ENCODE peak calls at places on chromosomes 3 and 15, in eight cellular contexts. F is GM23248, P is osteoblast, O is A549, M is IMR-90, S is HCT116, L is neuronal stem cell, D is neural progenitor cell. E is an unnamed sample.

GRCh38 chr15:68822818-68823217 is 2.1 kb upstream of the ANP32A start:
- DNase-seq in P (no peak), F (no peak), L (no peak), O (no peak), M (no peak), S (no peak), D (peak; percentile 37), E (no peak)

GRCh38 chr15:40349163-40349562 is 1.7 kb upstream of the PHGR1 start:
- DNase-seq in O (no peak), S (no peak), F (no peak), D (no peak), P (no peak), M (no peak), L (no peak), E (no peak)

GRCh38 chr3:9727041-9727595 is 4.4 kb upstream of the BRPF1 start:
- DNase-seq in M (no peak), O (peak; percentile 75), D (peak; percentile 69), F (peak; percentile 30), P (no peak), L (no peak), S (peak; percentile 48), E (no peak)

GRCh38 chr3:46480481-46481195 is 15.9 kb upstream of the LTF start:
- DNase-seq in S (no peak), L (no peak), M (no peak), F (no peak), O (no peak), P (no peak), D (no peak), E (no peak)

GRCh38 chr3:65033577-65033976 is 345.8 kb upstream of the ADAMTS9 start:
- DNase-seq in S (no peak), P (no peak), D (no peak), F (peak; percentile 7), O (no peak), M (no peak), L (no peak), E (no peak)

GRCh38 chr15:56871180-56871579 is 47.3 kb upstream of the TCF12 start:
- DNase-seq in O (peak; percentile 53), S (peak; percentile 12), L (no peak), M (peak; percentile 86), D (no peak), F (peak; percentile 79), P (no peak), E (peak; percentile 88)

GRCh38 chr3:175932586-175932985 is 1073.5 kb downstream of the NAALADL2 start:
- DNase-seq in F (peak; percentile 15), D (no peak), O (no peak), S (no peak), P (no peak), L (no peak), M (peak; percentile 6), E (peak; percentile 34)

GRCh38 chr3:73625124-73625665 is 454 bp upstream of the PDZRN3 start:
- DNase-seq in O (no peak), S (no peak), P (peak; percentile 92), M (peak; percentile 72), L (peak; percentile 45), D (peak; percentile 61), F (peak; percentile 86), E (peak; percentile 27)

GRCh38 chr3:26145769-26146168 is 355.9 kb downstream of the OXSM start:
- DNase-seq in D (no peak), O (no peak), S (no peak), L (no peak), P (no peak), F (no peak), M (no peak), E (no peak)

GRCh38 chr3:128316456-128316855 is 150.2 kb downstream of the DNAJB8 start:
- DNase-seq in S (no peak), O (no peak), P (no peak), F (peak; percentile 34), L (no peak), M (no peak), D (no peak), E (no peak)

GRCh38 chr3:58518304-58518789 is 18.6 kb downstream of the ACOX2 start:
- DNase-seq in S (no peak), M (no peak), D (peak; percentile 58), F (no peak), O (no peak), P (no peak), L (no peak), E (no peak)

GRCh38 chr3:129525341-129525968 is 3.0 kb upstream of the RHO start:
- DNase-seq in F (peak; percentile 90), D (no peak), S (no peak), P (peak; percentile 98), M (peak; percentile 79), O (no peak), L (no peak), E (peak; percentile 30)

GRCh38 chr15:65069179-65069578 is 1.4 kb upstream of the RASL12 start:
- DNase-seq in O (no peak), D (no peak), L (no peak), F (peak; percentile 97), S (no peak), P (peak; percentile 96), M (peak; percentile 99), E (peak; percentile 94)

GRCh38 chr3:38578551-38578950 is 70.9 kb downstream of the SCN5A start:
- DNase-seq in P (no peak), F (no peak), D (no peak), O (no peak), M (no peak), L (no peak), S (no peak), E (no peak)

GRCh38 chr15:81843226-81843625 is 202.6 kb downstream of the MEX3B start:
- DNase-seq in P (no peak), O (no peak), M (no peak), L (no peak), F (no peak), D (no peak), S (no peak), E (no peak)

GRCh38 chr3:132553811-132554210 is 43.3 kb upstream of the ACKR4 start:
- DNase-seq in L (no peak), F (no peak), M (no peak), S (no peak), O (no peak), P (no peak), D (no peak), E (no peak)

GRCh38 chr3:132550579-132551305 is 46.3 kb upstream of the ACKR4 start:
- DNase-seq in S (no peak), F (no peak), L (no peak), P (no peak), D (no peak), M (peak; percentile 26), O (no peak), E (peak; percentile 36)

GRCh38 chr3:132545471-132545870 is 51.6 kb upstream of the ACKR4 start:
- DNase-seq in M (no peak), O (no peak), L (no peak), D (no peak), S (no peak), P (no peak), F (peak; percentile 17), E (no peak)

GRCh38 chr3:132549890-132550578 is 47.0 kb upstream of the ACKR4 start:
- DNase-seq in P (peak; percentile 46), D (no peak), M (peak; percentile 83), F (peak; percentile 79), L (no peak), S (no peak), O (no peak), E (peak; percentile 84)

GRCh38 chr3:132549169-132549568 is 47.9 kb upstream of the ACKR4 start:
- DNase-seq in O (no peak), D (no peak), L (no peak), S (no peak), M (no peak), F (no peak), P (no peak), E (no peak)
- H3K4me2 ChIP-seq in O (no peak overlapping the region), D (no peak overlapping the region), L (no peak overlapping the region), S (no peak overlapping the region), M (no peak overlapping the region), F (no peak overlapping the region), P (no peak overlapping the region), E (no peak overlapping the region)

GRCh38 chr3:195119461-195120198 is 151.3 kb downstream of the XXYLT1 start:
- DNase-seq in P (peak; percentile 92), M (peak; percentile 86), O (peak; percentile 6), S (no peak), F (no peak), L (peak; percentile 54), D (peak; percentile 84), E (peak; percentile 89)

GRCh38 chr3:195116393-195117185 is 154.4 kb downstream of the XXYLT1 start:
- DNase-seq in F (no peak), L (no peak), M (no peak), P (peak; percentile 6), O (no peak), S (no peak), D (no peak), E (no peak)

GRCh38 chr3:195117978-195118581 is 152.9 kb downstream of the XXYLT1 start:
- DNase-seq in F (no peak), S (peak; percentile 77), D (no peak), L (no peak), O (no peak), P (peak; percentile 68), M (peak; percentile 25), E (no peak)

GRCh38 chr3:195120199-195120556 is 150.8 kb downstream of the XXYLT1 start:
- DNase-seq in L (no peak), M (no peak), P (peak; percentile 84), S (no peak), F (no peak), O (no peak), D (no peak), E (no peak)

DNA sequence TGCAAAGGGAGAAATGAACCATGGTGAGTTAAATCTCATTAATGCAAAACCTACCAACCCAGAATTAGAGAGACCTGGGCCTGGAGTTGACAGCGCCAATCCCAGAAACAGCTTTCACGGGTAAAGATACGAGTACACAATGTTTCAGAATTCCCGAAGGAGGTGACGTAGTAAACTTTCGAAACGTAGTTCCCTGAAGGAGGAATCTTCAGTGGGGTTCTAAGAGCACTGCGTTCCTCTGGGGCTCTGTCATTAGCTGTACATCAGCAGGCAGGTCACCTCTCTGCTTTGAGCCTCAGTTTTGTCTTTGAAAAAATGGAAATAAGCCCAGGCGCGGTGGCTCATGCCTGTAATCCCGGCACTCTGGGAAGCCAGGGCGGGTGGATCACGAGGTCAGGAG is 152.3 kb downstream of the XXYLT1 start:
- DNase-seq in S (no peak), M (no peak), P (peak; percentile 30), D (no peak), F (no peak), L (no peak), O (no peak), E (no peak)
- H3K27ac ChIP-seq in S (peak overlapping the region; percentile 57), M (peak overlapping the region; percentile 71), P (no peak overlapping the region), D (no peak overlapping the region), F (no peak overlapping the region), L (no peak overlapping the region), O (no peak overlapping the region), E (peak overlapping the region; percentile 96)

GRCh38 chr3:179067839-179068238 is 3.8 kb downstream of the ZMAT3 start:
- DNase-seq in O (no peak), P (peak; percentile 27), S (no peak), F (no peak), L (no peak), D (no peak), M (no peak), E (no peak)
- H3K4me2 ChIP-seq in O (no peak overlapping the region), P (no peak overlapping the region), S (no peak overlapping the region), F (no peak overlapping the region), L (no peak overlapping the region), D (no peak overlapping the region), M (no peak overlapping the region), E (peak overlapping the region; percentile 32)

DNA sequence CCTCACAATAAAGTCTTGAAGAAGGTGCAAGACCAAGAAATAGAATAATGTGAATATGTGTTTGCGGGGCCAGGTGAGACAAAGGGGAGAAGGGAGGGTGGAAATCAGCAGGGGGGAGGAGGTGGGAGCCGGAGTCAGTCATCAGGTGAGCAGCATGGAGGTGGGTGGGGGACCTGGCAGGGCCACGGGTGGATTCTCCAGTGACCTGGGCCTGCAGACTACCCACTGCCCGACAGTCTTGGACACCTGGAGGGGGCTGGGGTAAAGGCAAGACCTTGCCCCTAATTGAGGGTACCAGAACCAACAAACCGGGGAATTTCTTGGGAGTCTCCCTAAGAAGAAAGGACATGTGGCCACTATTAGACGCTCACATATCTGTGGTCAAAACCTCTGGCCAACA is 95.8 kb downstream of the CHSY1 start:
- DNase-seq in O (no peak), L (no peak), P (no peak), D (no peak), M (no peak), S (no peak), F (no peak), E (no peak)
- H3K27ac ChIP-seq in O (no peak overlapping the region), L (no peak overlapping the region), P (no peak overlapping the region), D (no peak overlapping the region), M (no peak overlapping the region), S (no peak overlapping the region), F (no peak overlapping the region), E (no peak overlapping the region)

E was measured in astrocyte.